ENCODE peak calls at places on chromosomes 1 and 21, in seven cellular contexts. P is AG04450; C is body of pancreas; O is CD8-positive, alpha-beta T cell; S is CD4-positive, CD25-positive, alpha-beta regulatory T cell; W is uterus; D is endodermal cell. F is an unnamed sample.
A peak's percentile ranks its signal among the peaks of the same experiment; 100 is the strongest.

GRCh38 chr1:155307247-155307740 is 1.4 kb upstream of the FDPS start:
- DNase-seq in P (no peak), C (no peak), O (no peak), S (peak; percentile 46), W (no peak), D (peak; percentile 81), F (no peak)

GRCh38 chr1:187070076-187070475 is 241.3 kb downstream of the PLA2G4A start:
- DNase-seq in P (no peak), C (no peak), O (no peak), S (no peak), W (no peak), D (no peak), F (no peak)

GRCh38 chr1:8540971-8541370 is 223.1 kb downstream of the SLC45A1 start:
- DNase-seq in P (no peak), C (no peak), O (no peak), S (no peak), W (no peak), D (no peak), F (no peak)

GRCh38 chr1:25813734-25814471 is 5.9 kb upstream of the MTFR1L start:
- DNase-seq in P (no peak), C (no peak), O (no peak), S (no peak), W (no peak), D (no peak), F (no peak)

GRCh38 chr1:6241107-6241886 is 2.7 kb upstream of the HES3 start:
- DNase-seq in P (no peak), C (no peak), O (no peak), S (no peak), W (no peak), D (peak; percentile 64), F (no peak)

GRCh38 chr1:212452323-212453155 is 19.8 kb downstream of the NENF start:
- DNase-seq in P (no peak), C (no peak), O (no peak), S (no peak), W (peak; percentile 72), D (no peak), F (no peak)

GRCh38 chr1:113453771-113454083 is 63.4 kb downstream of the MAGI3 start:
- DNase-seq in P (no peak), C (no peak), O (no peak), S (no peak), W (no peak), D (no peak), F (no peak)

GRCh38 chr1:52856026-52856425 is 13.5 kb downstream of the ZYG11A start:
- DNase-seq in P (no peak), C (no peak), O (no peak), S (no peak), W (no peak), D (no peak), F (no peak)

GRCh38 chr1:93081716-93082115 is 2.6 kb downstream of the MTF2 start:
- DNase-seq in P (peak; percentile 50), C (no peak), O (no peak), S (peak; percentile 8), W (no peak), D (no peak), F (no peak)

GRCh38 chr1:182809414-182809957 is 19.9 kb downstream of the NPL start:
- DNase-seq in P (no peak), C (no peak), O (no peak), S (no peak), W (no peak), D (no peak), F (no peak)

GRCh38 chr1:228768345-228768717 is 33.1 kb downstream of the RHOU start:
- DNase-seq in P (no peak), C (no peak), O (no peak), S (no peak), W (no peak), D (no peak), F (no peak)

GRCh38 chr21:39348040-39348354 is 891 bp downstream of the HMGN1 start:
- DNase-seq in P (no peak), C (no peak), O (no peak), S (no peak), W (no peak), D (no peak), F (no peak)

GRCh38 chr1:234535763-234536515 is 57.0 kb upstream of the TARBP1 start:
- DNase-seq in P (no peak), C (peak; percentile 65), O (no peak), S (no peak), W (peak; percentile 65), D (no peak), F (no peak)

GRCh38 chr1:224273651-224274050 is 56.3 kb downstream of the NVL start:
- DNase-seq in P (peak; percentile 6), C (no peak), O (no peak), S (no peak), W (no peak), D (no peak), F (no peak)

GRCh38 chr1:36349241-36349671 is 25.8 kb upstream of the EVA1B start:
- DNase-seq in P (no peak), C (no peak), O (no peak), S (no peak), W (no peak), D (no peak), F (no peak)

GRCh38 chr1:54882483-54882882 is 4.5 kb downstream of the DHCR24 start:
- DNase-seq in P (no peak), C (no peak), O (no peak), S (no peak), W (no peak), D (no peak), F (no peak)

GRCh38 chr1:100578201-100578600 is 40.3 kb downstream of the GPR88 start:
- DNase-seq in P (no peak), C (no peak), O (no peak), S (no peak), W (no peak), D (no peak), F (no peak)

GRCh38 chr21:26934383-26934782 is 32.5 kb downstream of the ADAMTS5 start:
- DNase-seq in P (no peak), C (no peak), O (no peak), S (no peak), W (no peak), D (no peak), F (no peak)

GRCh38 chr1:36731226-36732037 is 248.7 kb upstream of the CSF3R start:
- DNase-seq in P (no peak), C (no peak), O (no peak), S (peak; percentile 2), W (no peak), D (peak; percentile 75), F (no peak)

GRCh38 chr1:225561675-225562074 is 91.2 kb downstream of the ENAH start:
- DNase-seq in P (no peak), C (no peak), O (no peak), S (no peak), W (no peak), D (no peak), F (no peak)

GRCh38 chr1:177302365-177303044 is 131.7 kb downstream of the BRINP2 start:
- DNase-seq in P (no peak), C (peak; percentile 11), O (no peak), S (no peak), W (no peak), D (peak; percentile 53), F (peak; percentile 48)

GRCh38 chr1:167165948-167166702 is 54.6 kb upstream of the POU2F1 start:
- DNase-seq in P (no peak), C (no peak), O (no peak), S (no peak), W (no peak), D (peak; percentile 98), F (no peak)

DNA sequence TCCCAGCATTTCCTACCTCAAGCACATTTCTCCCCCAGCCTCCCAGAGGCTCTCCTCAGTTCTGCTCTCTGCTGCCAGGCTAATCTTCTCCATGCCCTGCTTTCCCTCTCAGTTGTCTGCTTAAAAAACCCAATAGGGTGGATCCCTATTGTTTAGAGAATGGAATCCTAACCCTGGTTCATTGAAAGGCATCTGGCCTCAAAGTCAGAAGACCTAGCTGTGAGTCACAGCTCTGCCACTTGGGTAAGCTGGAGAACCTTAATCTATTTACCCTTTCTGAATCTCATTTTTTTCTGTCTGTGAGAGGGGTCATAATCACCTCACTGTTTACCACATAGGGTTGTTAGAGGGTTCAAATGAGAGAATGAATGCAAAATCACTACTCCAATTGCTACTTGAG is 12.5 kb upstream of the MYOC start:
- DNase-seq in P (no peak), C (no peak), O (no peak), S (no peak), W (no peak), D (no peak), F (no peak)
- H3K27ac ChIP-seq in P (no peak overlapping the region), C (no peak overlapping the region), O (no peak overlapping the region), S (no peak overlapping the region), W (no peak overlapping the region), D (no peak overlapping the region), F (no peak overlapping the region)

GRCh38 chr21:36210779-36211659 is 54.4 kb downstream of the DOP1B start:
- DNase-seq in P (no peak), C (no peak), O (no peak), S (no peak), W (no peak), D (peak; percentile 56), F (no peak)
- H3K27ac ChIP-seq in P (peak overlapping the region; percentile 43), C (no peak overlapping the region), O (no peak overlapping the region), S (no peak overlapping the region), W (no peak overlapping the region), D (no peak overlapping the region), F (no peak overlapping the region)

GRCh38 chr1:980602-981395 is 1.1 kb downstream of the PERM1 start:
- DNase-seq in P (no peak), C (no peak), O (no peak), S (no peak), W (no peak), D (no peak), F (no peak)

GRCh38 chr1:980137-980571 is 1.7 kb downstream of the PERM1 start:
- DNase-seq in P (no peak), C (no peak), O (no peak), S (no peak), W (no peak), D (no peak), F (no peak)

GRCh38 chr1:978835-979743 is 2.8 kb downstream of the PERM1 start:
- DNase-seq in P (no peak), C (no peak), O (no peak), S (no peak), W (no peak), D (no peak), F (no peak)

GRCh38 chr1:978069-978834 is 3.6 kb downstream of the PERM1 start:
- DNase-seq in P (no peak), C (no peak), O (no peak), S (no peak), W (no peak), D (no peak), F (no peak)

GRCh38 chr1:979744-980072 is 2.2 kb downstream of the PERM1 start:
- DNase-seq in P (no peak), C (no peak), O (no peak), S (no peak), W (no peak), D (no peak), F (no peak)
- H3K27ac ChIP-seq in P (no peak overlapping the region), C (no peak overlapping the region), O (no peak overlapping the region), S (no peak overlapping the region), W (no peak overlapping the region), D (no peak overlapping the region), F (no peak overlapping the region)

DNA sequence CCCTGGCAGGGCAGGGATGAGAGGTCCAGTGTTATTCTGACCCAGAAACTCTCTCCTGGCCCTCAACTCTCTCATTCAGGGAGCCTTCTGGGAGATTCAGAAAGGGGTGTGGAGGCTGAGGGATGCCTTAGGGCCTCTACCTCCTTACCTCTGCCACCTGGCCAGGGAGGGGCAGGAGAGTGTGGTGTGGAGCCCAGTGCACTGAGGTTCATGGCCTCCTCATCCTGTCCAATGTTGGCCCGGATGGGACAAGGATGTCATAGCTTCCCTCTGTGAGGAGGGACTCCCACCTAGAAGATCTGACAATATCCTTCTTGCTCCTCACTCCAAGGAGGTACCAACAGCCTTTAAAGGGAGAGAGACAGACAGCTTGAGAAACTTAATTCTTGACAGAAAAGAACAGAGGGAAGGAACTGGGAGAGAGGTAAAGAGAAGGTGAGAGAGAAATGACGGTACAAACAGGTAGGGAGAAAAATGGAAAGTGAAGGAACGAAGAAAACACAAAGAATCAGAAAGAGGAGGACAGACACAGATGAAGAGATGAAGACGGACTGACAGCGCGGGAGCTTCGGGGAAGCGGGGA is 783 bp downstream of the BEND5 start:
- DNase-seq in P (no peak), C (no peak), O (no peak), S (no peak), W (no peak), D (peak; percentile 50), F (no peak)
- H3K27ac ChIP-seq in P (no peak overlapping the region), C (peak overlapping the region; percentile 67), O (peak overlapping the region; percentile 47), S (peak overlapping the region; percentile 49), W (peak overlapping the region; percentile 90), D (no peak overlapping the region), F (peak overlapping the region; percentile 74)

F was measured in substantia nigra.